ENCODE peak calls at places on chromosome 13, in seven cellular contexts. E is IMR-90, K is trophoblast cell, J is neuronal stem cell, N is H1, I is H9, S is mesenchymal stem cell. B is an unnamed sample.

GRCh38 chr13:41811588-41812021 is 149.3 kb downstream of the VWA8 start:
- DNase-seq in I (no peak), E (no peak), S (no peak), K (no peak), J (no peak), N (no peak), B (no peak)

GRCh38 chr13:108270442-108270841 is 924 bp downstream of the TNFSF13B start:
- DNase-seq in K (no peak), I (no peak), J (no peak), E (no peak), S (no peak), N (no peak), B (no peak)

GRCh38 chr13:94656766-94657165 is 55.1 kb downstream of the GPR180 start:
- DNase-seq in E (peak; percentile 99), I (no peak), J (no peak), K (peak; percentile 43), N (no peak), S (peak; percentile 98), B (peak; percentile 74)

GRCh38 chr13:89212186-89212585 is 1541.0 kb downstream of the SLITRK5 start:
- DNase-seq in J (no peak), E (no peak), S (no peak), N (no peak), K (no peak), I (no peak), B (no peak)

GRCh38 chr13:59793107-59793506 is 370.6 kb downstream of the DIAPH3 start:
- DNase-seq in N (no peak), I (peak; percentile 45), S (no peak), J (no peak), K (no peak), E (no peak), B (no peak)

GRCh38 chr13:25770601-25771000 is 281.2 kb downstream of the SHISA2 start:
- DNase-seq in S (no peak), K (peak; percentile 40), E (no peak), I (no peak), N (no peak), J (no peak), B (no peak)

GRCh38 chr13:114154476-114154875 is 22.1 kb upstream of the RASA3 start:
- DNase-seq in E (no peak), J (no peak), N (no peak), K (no peak), I (no peak), S (no peak), B (no peak)

GRCh38 chr13:35926859-35927530 is 204.2 kb downstream of the DCLK1 start:
- DNase-seq in S (peak; percentile 1), N (no peak), K (peak; percentile 15), J (no peak), E (peak; percentile 30), I (no peak), B (no peak)

GRCh38 chr13:80204642-80205041 is 136.3 kb downstream of the SPRY2 start:
- DNase-seq in S (no peak), E (peak; percentile 38), K (no peak), N (no peak), I (no peak), J (no peak), B (no peak)

GRCh38 chr13:27396252-27396846 is 28.1 kb upstream of the GTF3A start:
- DNase-seq in J (no peak), E (no peak), I (no peak), K (no peak), N (no peak), S (no peak), B (no peak)

GRCh38 chr13:49495783-49496762 is at the start of gene PHF11:
- DNase-seq in N (peak; percentile 83), K (peak; percentile 94), E (peak; percentile 76), I (peak; percentile 74), J (peak; percentile 46), S (peak; percentile 89), B (peak; percentile 84)

GRCh38 chr13:28059214-28059613 is 41.2 kb downstream of the FLT3 start:
- DNase-seq in N (peak; percentile 73), K (no peak), S (peak; percentile 23), I (peak; percentile 59), J (peak; percentile 9), E (peak; percentile 15), B (peak; percentile 72)

GRCh38 chr13:29543230-29544215 is 52.0 kb downstream of the SLC7A1 start:
- DNase-seq in S (peak; percentile 85), I (peak; percentile 47), N (no peak), J (no peak), E (peak; percentile 60), K (peak; percentile 46), B (peak; percentile 93)

GRCh38 chr13:36680918-36681317 is 7.1 kb downstream of the SERTM1 start:
- DNase-seq in N (no peak), E (no peak), K (no peak), S (no peak), I (no peak), J (no peak), B (no peak)

GRCh38 chr13:51122868-51123267 is 11.8 kb upstream of the C13orf42 start:
- DNase-seq in I (no peak), S (no peak), K (no peak), J (no peak), N (peak; percentile 31), E (no peak), B (peak; percentile 85)

GRCh38 chr13:52348983-52349780 is 56.8 kb downstream of the THSD1 start:
- DNase-seq in E (peak; percentile 85), S (peak; percentile 28), J (no peak), I (no peak), K (peak; percentile 24), N (no peak), B (peak; percentile 48)

GRCh38 chr13:19592657-19593175 is 31.4 kb upstream of the TPTE2 start:
- DNase-seq in I (no peak), K (no peak), S (no peak), J (no peak), E (no peak), N (no peak), B (no peak)

GRCh38 chr13:19589312-19589711 is 28.0 kb upstream of the TPTE2 start:
- DNase-seq in J (no peak), I (no peak), N (no peak), S (no peak), K (no peak), E (no peak), B (no peak)

GRCh38 chr13:19590423-19590822 is 29.1 kb upstream of the TPTE2 start:
- DNase-seq in K (no peak), J (no peak), S (no peak), N (no peak), I (no peak), E (no peak), B (no peak)

GRCh38 chr13:19587635-19588300 is 26.4 kb upstream of the TPTE2 start:
- DNase-seq in S (peak; percentile 27), J (no peak), K (no peak), I (no peak), N (no peak), E (peak; percentile 52), B (peak; percentile 20)

GRCh38 chr13:19591864-19592263 is 30.5 kb upstream of the TPTE2 start:
- DNase-seq in S (no peak), K (no peak), E (no peak), I (no peak), N (no peak), J (no peak), B (no peak)
- H4K8ac ChIP-seq in S (no peak overlapping the region), K (no peak overlapping the region), E (no peak overlapping the region), I (no peak overlapping the region), N (no peak overlapping the region), J (no peak overlapping the region), B (no peak overlapping the region)

DNA sequence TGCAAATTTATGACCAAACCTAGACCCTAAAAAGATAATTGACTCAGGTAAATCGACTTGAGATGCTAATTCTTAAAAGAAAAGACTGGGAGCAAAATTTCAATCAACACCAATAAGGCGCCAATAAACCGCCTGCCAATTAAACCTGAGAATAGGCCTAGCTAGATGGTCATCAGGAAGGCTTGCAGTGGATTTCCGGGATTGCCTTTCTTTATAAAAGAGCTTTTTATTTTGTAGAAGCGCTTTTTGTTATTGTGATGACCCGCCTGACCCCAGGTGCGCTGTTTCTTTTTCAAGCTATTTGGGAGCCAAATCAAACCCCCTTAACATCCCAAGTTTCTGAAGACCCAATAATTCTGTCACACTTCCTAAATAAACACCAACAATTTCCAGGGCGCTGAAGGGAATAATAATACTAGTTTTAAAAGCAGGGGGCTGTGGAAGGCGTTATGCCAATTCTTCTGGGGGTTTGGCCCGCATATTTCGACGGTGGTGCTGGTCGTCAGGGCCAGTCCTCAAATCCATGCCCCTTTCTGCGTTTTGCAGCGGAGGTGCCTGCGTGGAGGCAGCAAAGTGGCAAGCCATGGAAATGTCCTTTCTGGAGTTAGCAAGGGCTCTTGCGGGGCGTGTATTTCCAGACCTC is 2.9 kb upstream of the ZIC5 start:
- DNase-seq in K (no peak), I (peak; percentile 59), J (no peak), N (no peak), S (no peak), E (no peak), B (no peak)
- H3K9ac ChIP-seq in K (no peak overlapping the region), I (no peak overlapping the region), J (no peak overlapping the region), N (no peak overlapping the region), S (no peak overlapping the region), E (no peak overlapping the region), B (peak overlapping the region; percentile 41)

DNA sequence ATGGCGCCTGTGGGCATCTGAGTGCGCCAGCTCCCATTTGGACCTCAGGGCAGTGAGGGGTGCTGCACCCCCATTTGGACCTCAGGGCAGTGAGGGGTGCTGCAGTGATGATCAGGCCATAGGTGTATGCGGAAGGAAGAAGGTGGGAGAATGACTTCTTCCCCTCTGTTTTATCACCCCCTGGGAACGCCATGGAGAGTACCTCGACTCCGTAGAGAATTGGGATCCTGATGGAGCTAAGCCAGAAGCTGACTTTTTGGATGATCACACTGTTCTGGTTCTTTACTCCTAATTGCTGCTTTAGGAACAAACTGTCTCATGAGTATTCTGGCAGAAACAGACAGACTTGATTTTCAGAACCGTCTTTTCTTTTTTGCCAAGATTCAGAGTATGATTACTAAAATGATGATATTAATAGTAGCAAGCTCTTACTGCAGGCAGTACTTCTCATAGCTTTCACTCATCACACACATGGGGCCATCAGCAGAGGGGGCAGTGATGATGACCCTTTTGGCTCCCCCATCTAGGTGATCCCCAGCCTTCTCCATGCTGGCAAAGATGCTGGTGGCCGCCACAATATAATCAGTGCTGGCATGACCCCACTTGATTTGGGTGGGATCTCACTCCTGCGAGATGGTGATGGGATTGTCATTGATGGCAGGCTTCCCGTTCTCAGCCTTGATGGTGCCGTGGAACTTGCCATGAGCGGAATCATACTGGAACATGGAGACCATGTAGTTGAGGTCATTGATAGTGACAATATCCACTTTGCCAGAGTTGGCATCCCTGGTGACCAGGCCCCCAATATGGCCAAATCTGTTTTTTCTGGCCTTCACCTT is 10.3 kb upstream of the UBAC2 start:
- DNase-seq in J (no peak), E (no peak), K (no peak), I (no peak), S (no peak), N (no peak), B (no peak)
- H4K8ac ChIP-seq in J (no peak overlapping the region), E (no peak overlapping the region), K (no peak overlapping the region), I (no peak overlapping the region), S (no peak overlapping the region), N (no peak overlapping the region), B (no peak overlapping the region)

GRCh38 chr13:113146750-113147149 is 11.7 kb upstream of the PROZ start:
- DNase-seq in E (no peak), I (peak; percentile 18), N (no peak), S (no peak), K (no peak), J (no peak), B (no peak)
- H3K9ac ChIP-seq in E (no peak overlapping the region), I (no peak overlapping the region), N (no peak overlapping the region), S (no peak overlapping the region), K (no peak overlapping the region), J (no peak overlapping the region), B (no peak overlapping the region)

GRCh38 chr13:72645521-72645920 is 81.9 kb downstream of the MZT1 start:
- DNase-seq in N (no peak), J (no peak), E (no peak), S (no peak), I (no peak), K (no peak), B (no peak)
- H4K8ac ChIP-seq in N (no peak overlapping the region), J (no peak overlapping the region), E (no peak overlapping the region), S (no peak overlapping the region), I (no peak overlapping the region), K (no peak overlapping the region), B (no peak overlapping the region)